ENCODE peak calls at places on chromosomes 5 and 9, in six cellular contexts. B is activated T-cell treated with anti-CD3 and anti-CD28 coated beads, Interleukin-2, amount 50 U/mL, for 1 hour; S is left ventricle myocardium inferior; C is mucosa of descending colon; H is fibroblast of lung; K is BJ. U is an unnamed sample.

GRCh38 chr9:32414856-32415255 is 30.4 kb downstream of the ACO1 start:
- DNase-seq in B (no peak), S (no peak), C (no peak), H (no peak), K (no peak), U (no peak)

GRCh38 chr9:136567651-136568287 is 21.9 kb upstream of the NOTCH1 start:
- DNase-seq in B (no peak), S (peak; percentile 73), C (no peak), H (peak; percentile 85), K (no peak), U (peak; percentile 82)

GRCh38 chr5:175025046-175025445 is 300.7 kb downstream of the MSX2 start:
- DNase-seq in B (no peak), S (no peak), C (no peak), H (peak; percentile 17), K (no peak), U (no peak)

GRCh38 chr5:81629986-81630385 is 120.9 kb downstream of the SSBP2 start:
- DNase-seq in B (no peak), S (no peak), C (no peak), H (peak; percentile 13), K (no peak), U (no peak)

GRCh38 chr5:50667653-50668403 is 1.4 kb downstream of the PARP8 start:
- DNase-seq in B (peak; percentile 90), S (peak; percentile 63), C (peak; percentile 86), H (peak; percentile 57), K (no peak), U (peak; percentile 81)

GRCh38 chr9:20477940-20478620 is 144.2 kb downstream of the MLLT3 start:
- DNase-seq in B (no peak), S (no peak), C (no peak), H (peak; percentile 69), K (no peak), U (no peak)

GRCh38 chr9:84978761-84979160 is 309.2 kb downstream of the NTRK2 start:
- DNase-seq in B (no peak), S (no peak), C (no peak), H (no peak), K (no peak), U (no peak)

GRCh38 chr5:109410389-109411174 is 808 bp upstream of the PJA2 start:
- DNase-seq in B (peak; percentile 58), S (peak; percentile 72), C (peak; percentile 91), H (peak; percentile 71), K (no peak), U (peak; percentile 91)

GRCh38 chr5:80054682-80055081 is 19.5 kb downstream of the THBS4 start:
- DNase-seq in B (no peak), S (no peak), C (no peak), H (peak; percentile 33), K (no peak), U (no peak)

GRCh38 chr5:180786398-180787005 is 16.1 kb downstream of the MGAT1 start:
- DNase-seq in B (no peak), S (no peak), C (no peak), H (no peak), K (no peak), U (no peak)

GRCh38 chr5:129771058-129771838 is 23.4 kb downstream of the MINAR2 start:
- DNase-seq in B (peak; percentile 23), S (no peak), C (no peak), H (peak; percentile 41), K (no peak), U (no peak)

GRCh38 chr9:21555911-21556310 is 73.8 kb upstream of the IFNE start:
- DNase-seq in B (no peak), S (no peak), C (no peak), H (peak; percentile 65), K (no peak), U (no peak)

GRCh38 chr9:21056931-21057330 is 20.8 kb downstream of the IFNB1 start:
- DNase-seq in B (no peak), S (no peak), C (no peak), H (peak; percentile 40), K (no peak), U (no peak)

GRCh38 chr5:134567651-134568338 is 42.3 kb downstream of the JADE2 start:
- DNase-seq in B (no peak), S (no peak), C (no peak), H (peak; percentile 63), K (no peak), U (peak; percentile 54)

GRCh38 chr5:168736201-168736940 is 157.2 kb upstream of the PANK3 start:
- DNase-seq in B (no peak), S (no peak), C (no peak), H (no peak), K (no peak), U (peak; percentile 82)

GRCh38 chr5:1660037-1660400 is 136.3 kb upstream of the LPCAT1 start:
- DNase-seq in B (no peak), S (no peak), C (no peak), H (no peak), K (no peak), U (peak; percentile 52)

GRCh38 chr9:128385493-128386205 is 14.5 kb downstream of the URM1 start:
- DNase-seq in B (no peak), S (no peak), C (no peak), H (no peak), K (no peak), U (no peak)

GRCh38 chr5:107513337-107514125 is 157.2 kb downstream of the EFNA5 start:
- DNase-seq in B (no peak), S (no peak), C (no peak), H (peak; percentile 10), K (no peak), U (no peak)

GRCh38 chr9:133122167-133122550 is 1.1 kb upstream of the RALGDS start:
- DNase-seq in B (no peak), S (no peak), C (no peak), H (no peak), K (no peak), U (no peak)

GRCh38 chr5:56814361-56814962 is 887 bp upstream of the MAP3K1 start:
- DNase-seq in B (peak; percentile 58), S (peak; percentile 44), C (peak; percentile 64), H (no peak), K (no peak), U (peak; percentile 13)

U was measured in right cardiac atrium.